ENCODE peak calls at places on chromosomes 5 and 9, in nine cellular contexts. E is sigmoid colon, A is GM23338, N is SK-N-SH, O is AG10803, F is osteocyte, Y is GM10248, P is MM.1S, J is fibroblast of pulmonary artery. R is an unnamed sample.

GRCh38 chr5:138937392-138938387 is 62.6 kb upstream of the LRRTM2 start:
- DNase-seq in E (no peak), A (no peak), N (no peak), O (no peak), F (peak), Y (no peak), P (no peak), J (no peak), R (no peak)

GRCh38 chr5:154419236-154419635 is 26.6 kb upstream of the SAP30L start:
- DNase-seq in E (no peak), A (no peak), N (no peak), O (no peak), F (peak), Y (no peak), P (no peak), J (no peak), R (no peak)

GRCh38 chr5:119315516-119315949 is 40.3 kb upstream of the TNFAIP8 start:
- DNase-seq in E (no peak), A (no peak), N (peak), O (peak), F (no peak), Y (peak), P (peak), J (peak), R (no peak)

GRCh38 chr5:6847896-6848295 is 134.7 kb downstream of the TENT4A start:
- DNase-seq in E (no peak), A (no peak), N (no peak), O (no peak), F (no peak), Y (no peak), P (peak), J (no peak), R (no peak)

GRCh38 chr5:174317261-174317894 is 271.9 kb downstream of the NSG2 start:
- DNase-seq in E (peak), A (peak), N (peak), O (peak), F (no peak), Y (peak), P (peak), J (peak), R (peak)

GRCh38 chr5:60243713-60244112 is 350.2 kb upstream of the PDE4D start:
- DNase-seq in E (no peak), A (no peak), N (no peak), O (no peak), F (no peak), Y (no peak), P (no peak), J (no peak), R (no peak)

GRCh38 chr9:86034863-86035734 is 64.3 kb downstream of the GOLM1 start:
- DNase-seq in E (no peak), A (peak), N (peak), O (peak), F (no peak), Y (peak), P (peak), J (peak), R (peak)

GRCh38 chr5:15285901-15286583 is 213.9 kb upstream of the FBXL7 start:
- DNase-seq in E (no peak), A (no peak), N (no peak), O (peak), F (no peak), Y (no peak), P (no peak), J (peak), R (no peak)

GRCh38 chr9:22528485-22528884 is 81.9 kb downstream of the DMRTA1 start:
- DNase-seq in E (no peak), A (peak), N (no peak), O (peak), F (no peak), Y (no peak), P (peak), J (peak), R (no peak)

GRCh38 chr5:141654298-141654697 is 3.1 kb upstream of the FCHSD1 start:
- DNase-seq in E (no peak), A (no peak), N (no peak), O (peak), F (no peak), Y (no peak), P (no peak), J (peak), R (no peak)

GRCh38 chr9:114655689-114656088 is 1.9 kb downstream of the TEX53 start:
- DNase-seq in E (no peak), A (no peak), N (no peak), O (peak), F (peak), Y (no peak), P (no peak), J (peak), R (no peak)

GRCh38 chr5:98927242-98927987 is 1.4 kb downstream of the CHD1 start:
- DNase-seq in E (peak), A (peak), N (peak), O (peak), F (no peak), Y (peak), P (peak), J (peak), R (peak)

GRCh38 chr9:113999256-114000062 is 78.6 kb downstream of the AMBP start:
- DNase-seq in E (no peak), A (no peak), N (no peak), O (no peak), F (peak), Y (no peak), P (no peak), J (no peak), R (no peak)

GRCh38 chr9:8315211-8315610 is 515.6 kb upstream of the DMAC1 start:
- DNase-seq in E (no peak), A (no peak), N (no peak), O (no peak), F (no peak), Y (no peak), P (no peak), J (peak), R (no peak)

GRCh38 chr9:18362901-18363685 is 110.9 kb upstream of the ADAMTSL1 start:
- DNase-seq in E (no peak), A (no peak), N (no peak), O (peak), F (no peak), Y (peak), P (no peak), J (peak), R (no peak)

GRCh38 chr5:140162781-140163180 is 12.2 kb upstream of the CYSTM1 start:
- DNase-seq in E (no peak), A (no peak), N (no peak), O (no peak), F (no peak), Y (no peak), P (no peak), J (no peak), R (no peak)

GRCh38 chr9:127905788-127906191 is 6.4 kb upstream of the ST6GALNAC6 start:
- DNase-seq in E (no peak), A (no peak), N (no peak), O (no peak), F (no peak), Y (peak), P (no peak), J (no peak), R (no peak)

GRCh38 chr9:128416014-128416413 is 4.6 kb upstream of the CERCAM start:
- DNase-seq in E (no peak), A (peak), N (no peak), O (no peak), F (no peak), Y (no peak), P (no peak), J (no peak), R (no peak)

GRCh38 chr9:128910906-128911305 is 9.9 kb upstream of the PHYHD1 start:
- DNase-seq in E (no peak), A (no peak), N (no peak), O (no peak), F (no peak), Y (no peak), P (no peak), J (no peak), R (no peak)

GRCh38 chr9:114900937-114901802 is 29.2 kb downstream of the TNFSF8 start:
- DNase-seq in E (no peak), A (no peak), N (no peak), O (peak), F (no peak), Y (no peak), P (peak), J (peak), R (no peak)

GRCh38 chr5:135641329-135642178 is 62.8 kb upstream of the CXCL14 start:
- DNase-seq in E (no peak), A (no peak), N (no peak), O (no peak), F (peak), Y (no peak), P (no peak), J (no peak), R (no peak)

GRCh38 chr9:17578911-17579793 is at the start of gene SH3GL2:
- DNase-seq in E (no peak), A (peak), N (peak), O (no peak), F (no peak), Y (peak), P (peak), J (peak), R (peak)

DNA sequence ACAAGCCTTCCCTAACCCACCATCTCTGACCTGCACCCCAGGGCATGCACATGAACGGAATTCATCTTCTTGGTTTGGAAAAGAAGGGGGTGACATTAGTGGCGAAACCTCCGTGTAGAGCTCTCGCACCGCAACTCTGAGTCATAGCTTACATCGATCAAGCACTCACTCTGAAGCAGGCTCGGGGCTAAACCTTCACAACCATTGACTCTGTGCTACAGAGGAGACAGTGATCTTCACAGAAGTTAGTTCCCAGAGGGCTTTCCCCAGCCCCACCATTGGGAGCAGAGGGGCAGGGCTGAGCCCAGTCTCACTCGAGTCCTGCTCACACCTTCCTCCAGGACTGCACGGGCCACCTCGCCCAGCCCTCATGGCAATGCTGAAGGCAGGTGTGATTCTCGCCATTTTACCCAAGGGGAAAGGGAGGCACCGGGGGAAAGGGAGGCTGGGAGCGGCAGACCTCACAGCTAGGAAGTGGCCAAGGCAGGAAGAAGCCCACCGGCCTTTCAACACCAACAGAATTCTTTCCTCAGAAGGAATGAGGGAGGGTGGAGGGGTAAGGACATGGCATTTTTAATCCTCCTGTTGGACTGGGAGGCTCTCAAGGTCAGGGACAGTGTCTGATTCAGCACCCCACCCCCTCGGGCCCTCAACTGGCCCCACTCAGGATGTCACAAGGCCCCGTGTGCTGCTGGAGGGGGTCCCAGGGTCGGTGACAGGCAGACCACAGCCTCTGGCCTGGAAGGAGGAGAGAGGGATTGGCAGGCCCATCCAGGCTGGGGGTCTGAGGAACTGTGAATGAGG is 25.9 kb upstream of the IL17B start:
- DNase-seq in E (peak), A (no peak), N (no peak), O (peak), F (no peak), Y (no peak), P (no peak), J (no peak), R (no peak)
- TF ChIP-seq CTCF in E (no peak), A (no peak), N (no peak), O (peak), F (no peak), Y (no peak), P (no peak), J (no peak), R (no peak)

GRCh38 chr5:150256416-150257064 is 33.0 kb downstream of the CAMK2A start:
- DNase-seq in E (no peak), A (peak), N (peak), O (no peak), F (no peak), Y (no peak), P (no peak), J (no peak), R (peak)
- TF ChIP-seq CTCF in E (no peak), A (peak), N (peak), O (no peak), F (peak), Y (no peak), P (no peak), J (no peak), R (peak)

DNA sequence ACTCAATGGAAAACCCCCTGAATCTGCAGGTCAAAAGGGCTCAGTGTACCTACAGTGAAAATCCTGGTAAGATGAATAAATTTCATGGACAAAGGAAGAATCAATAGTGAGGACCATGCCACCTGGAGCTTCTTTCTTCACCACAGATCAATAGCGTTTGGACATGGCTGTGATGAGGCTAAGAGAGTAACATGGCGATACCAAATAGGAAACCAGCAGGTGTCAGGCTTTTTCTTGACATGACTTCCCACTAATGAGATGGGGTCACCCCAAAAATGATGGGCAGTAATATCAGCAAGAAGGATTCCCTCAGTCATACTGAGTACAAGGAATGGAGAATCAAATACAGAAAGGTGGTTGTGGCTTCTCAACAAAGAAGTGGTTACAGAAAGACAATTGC is 208.5 kb upstream of the PLPPR1 start:
- DNase-seq in E (no peak), A (peak), N (no peak), O (no peak), F (no peak), Y (no peak), P (no peak), J (no peak), R (no peak)
- TF ChIP-seq CTCF in E (no peak), A (peak), N (no peak), O (no peak), F (no peak), Y (no peak), P (no peak), J (no peak), R (no peak)

DNA sequence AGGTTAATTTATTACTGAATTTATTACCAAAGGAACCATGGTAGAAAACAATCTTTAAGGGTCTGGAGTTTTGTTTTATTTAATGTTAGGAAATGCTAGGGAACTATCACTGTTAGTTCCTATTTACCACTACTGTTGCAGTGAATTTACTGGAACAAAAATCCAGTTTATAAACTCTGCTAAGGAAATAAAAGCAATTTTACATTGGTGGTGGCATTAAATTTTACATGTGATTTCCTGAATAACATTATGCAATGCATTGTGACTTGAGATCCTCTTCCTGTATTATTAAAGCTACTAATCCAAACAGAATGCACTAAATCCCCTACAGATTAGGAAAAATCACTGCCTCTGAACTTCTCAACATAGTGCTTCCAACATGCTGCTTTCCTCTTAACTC is 599.5 kb upstream of the PTGER4 start:
- DNase-seq in E (no peak), A (no peak), N (no peak), O (no peak), F (no peak), Y (no peak), P (no peak), J (no peak), R (no peak)
- TF ChIP-seq CTCF in E (no peak), A (no peak), N (no peak), O (no peak), F (no peak), Y (no peak), P (no peak), J (no peak), R (no peak)

GRCh38 chr9:72812622-72813111 is 140.2 kb downstream of the ALDH1A1 start:
- DNase-seq in E (no peak), A (no peak), N (no peak), O (peak), F (no peak), Y (no peak), P (no peak), J (no peak), R (no peak)

GRCh38 chr9:72809586-72809985 is 143.3 kb downstream of the ALDH1A1 start:
- DNase-seq in E (no peak), A (no peak), N (no peak), O (no peak), F (no peak), Y (no peak), P (no peak), J (no peak), R (no peak)

GRCh38 chr9:72808446-72808768 is 144.4 kb downstream of the ALDH1A1 start:
- DNase-seq in E (no peak), A (no peak), N (no peak), O (no peak), F (no peak), Y (no peak), P (no peak), J (no peak), R (no peak)

GRCh38 chr9:72813544-72813943 is 139.3 kb downstream of the ALDH1A1 start:
- DNase-seq in E (no peak), A (no peak), N (no peak), O (no peak), F (no peak), Y (no peak), P (no peak), J (no peak), R (no peak)

GRCh38 chr9:72807765-72808445 is 144.9 kb downstream of the ALDH1A1 start:
- DNase-seq in E (no peak), A (peak), N (peak), O (no peak), F (no peak), Y (peak), P (no peak), J (peak), R (no peak)
- TF ChIP-seq CTCF in E (no peak), A (peak), N (peak), O (peak), F (peak), Y (no peak), P (peak), J (peak), R (peak)

GRCh38 chr5:133966090-133966489 is 2.3 kb downstream of the C5orf15 start:
- DNase-seq in E (no peak), A (no peak), N (no peak), O (no peak), F (no peak), Y (no peak), P (no peak), J (no peak), R (no peak)

GRCh38 chr5:133967715-133968056 is 739 bp downstream of the C5orf15 start:
- DNase-seq in E (no peak), A (peak), N (peak), O (peak), F (no peak), Y (no peak), P (no peak), J (peak), R (no peak)

GRCh38 chr5:133968057-133968993 is at the start of gene C5orf15:
- DNase-seq in E (peak), A (peak), N (peak), O (peak), F (peak), Y (peak), P (peak), J (peak), R (peak)

GRCh38 chr5:133969654-133970324 is 1.4 kb upstream of the C5orf15 start:
- DNase-seq in E (no peak), A (no peak), N (no peak), O (no peak), F (no peak), Y (peak), P (no peak), J (no peak), R (no peak)

DNA sequence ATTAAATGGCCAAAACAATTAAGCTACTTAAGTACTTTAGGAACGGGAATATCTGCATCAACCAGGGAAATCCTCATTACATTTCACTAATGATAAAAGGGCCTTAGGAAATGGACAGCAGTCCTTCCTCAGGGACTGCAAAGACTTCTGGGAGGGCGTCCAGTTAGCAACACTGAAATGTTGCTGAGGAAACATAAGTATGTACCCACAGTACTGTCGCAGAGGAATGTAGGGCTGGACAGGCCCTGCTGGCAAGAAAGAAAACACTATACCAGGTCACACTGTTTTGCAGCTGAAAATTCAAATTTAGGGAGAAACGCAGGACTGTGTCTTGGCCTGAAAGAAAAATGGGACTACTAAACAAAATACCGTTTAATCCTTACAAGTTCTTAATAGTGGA is 1.3 kb downstream of the C5orf15 start:
- DNase-seq in E (no peak), A (no peak), N (no peak), O (peak), F (no peak), Y (no peak), P (no peak), J (peak), R (no peak)
- TF ChIP-seq CTCF in E (no peak), A (no peak), N (no peak), O (no peak), F (no peak), Y (no peak), P (no peak), J (no peak), R (no peak)

R was measured in nephron progenitor cell.